ENCODE peak calls at places on chromosomes 6 and 20, in six cellular contexts. U is upper lobe of right lung, O is H9, N is heart left ventricle, F is MM.1S, A is osteoblast. D is an unnamed sample. For H3K4me1, the result is how much of the 10 kb centered on the place peaks cover.

GRCh38 chr6:28719275-28719940 is 193.7 kb downstream of the GPX5 start:
- DNase-seq in U (no peak), O (peak), N (no peak), F (no peak), A (no peak), D (no peak)

GRCh38 chr20:60630609-60631008 is 621.5 kb upstream of the CDH4 start:
- DNase-seq in U (no peak), O (no peak), N (no peak), F (no peak), A (peak), D (no peak)

GRCh38 chr6:152534541-152534940 is 102.6 kb downstream of the SYNE1 start:
- DNase-seq in U (no peak), O (no peak), N (no peak), F (no peak), A (no peak), D (no peak)

GRCh38 chr6:146990821-146991798 is 213.1 kb upstream of the STXBP5 start:
- DNase-seq in U (no peak), O (no peak), N (no peak), F (no peak), A (no peak), D (no peak)

GRCh38 chr6:26205161-26205624 is 118.0 kb downstream of the HFE start:
- DNase-seq in U (peak), O (peak), N (peak), F (peak), A (peak), D (peak)

GRCh38 chr20:6765469-6766058 is 1.9 kb upstream of the BMP2 start:
- DNase-seq in U (no peak), O (no peak), N (no peak), F (peak), A (peak), D (no peak)

GRCh38 chr6:87756858-87757257 is 54.8 kb upstream of the AKIRIN2 start:
- DNase-seq in U (no peak), O (no peak), N (no peak), F (peak), A (peak), D (no peak)

GRCh38 chr6:41826343-41827043 is 39.0 kb downstream of the TOMM6 start:
- DNase-seq in U (no peak), O (no peak), N (no peak), F (no peak), A (no peak), D (no peak)

GRCh38 chr6:90537723-90538407 is 49.0 kb downstream of the MAP3K7 start:
- DNase-seq in U (no peak), O (no peak), N (no peak), F (no peak), A (no peak), D (no peak)

GRCh38 chr6:136437246-136437645 is 113.0 kb downstream of the MAP7 start:
- DNase-seq in U (no peak), O (no peak), N (no peak), F (no peak), A (no peak), D (no peak)

GRCh38 chr6:358432-358831 is 33.1 kb upstream of the IRF4 start:
- DNase-seq in U (peak), O (no peak), N (no peak), F (no peak), A (no peak), D (no peak)

GRCh38 chr6:36598739-36599318 is 4.7 kb downstream of the SRSF3 start:
- DNase-seq in U (peak), O (no peak), N (no peak), F (no peak), A (peak), D (no peak)

GRCh38 chr6:158256746-158257424 is 55.4 kb upstream of the TULP4 start:
- DNase-seq in U (no peak), O (no peak), N (no peak), F (no peak), A (no peak), D (no peak)

GRCh38 chr6:142850653-142851434 is 94.1 kb downstream of the HIVEP2 start:
- DNase-seq in U (no peak), O (no peak), N (no peak), F (no peak), A (peak), D (no peak)

GRCh38 chr6:106069478-106069877 is 16.7 kb upstream of the PRDM1 start:
- DNase-seq in U (no peak), O (no peak), N (no peak), F (no peak), A (no peak), D (no peak)

GRCh38 chr20:14142171-14142570 is 146.9 kb downstream of the MACROD2 start:
- DNase-seq in U (no peak), O (peak), N (peak), F (peak), A (peak), D (no peak)

GRCh38 chr6:32853541-32854375 is at the start of the genes PSMB9 and TAP1:
- DNase-seq in U (peak), O (peak), N (peak), F (peak), A (peak), D (peak)

GRCh38 chr6:117432273-117432672 is 6.5 kb upstream of the ROS1 start:
- DNase-seq in U (no peak), O (no peak), N (no peak), F (no peak), A (no peak), D (no peak)

GRCh38 chr20:23320317-23320716 is 30.3 kb upstream of the NXT1 start:
- DNase-seq in U (no peak), O (no peak), N (no peak), F (no peak), A (peak), D (no peak)

GRCh38 chr6:3196770-3197169 is 30.7 kb downstream of the TUBB2B start:
- DNase-seq in U (no peak), O (no peak), N (no peak), F (no peak), A (no peak), D (no peak)

GRCh38 chr20:9609892-9610502 is 95.6 kb downstream of the LAMP5 start:
- DNase-seq in U (no peak), O (peak), N (peak), F (peak), A (peak), D (no peak)

GRCh38 chr6:105794870-105795269 is 291.3 kb upstream of the PRDM1 start:
- DNase-seq in U (no peak), O (no peak), N (no peak), F (no peak), A (no peak), D (no peak)

GRCh38 chr20:60255426-60255825 is 297.2 kb downstream of the CDH26 start:
- DNase-seq in U (no peak), O (no peak), N (no peak), F (peak), A (no peak), D (no peak)

GRCh38 chr20:9454781-9455180 is 59.6 kb upstream of the LAMP5 start:
- DNase-seq in U (no peak), O (no peak), N (no peak), F (no peak), A (peak), D (no peak)

GRCh38 chr6:169221264-169221663 is 32.4 kb downstream of the THBS2 start:
- DNase-seq in U (no peak), O (no peak), N (no peak), F (no peak), A (peak), D (no peak)

GRCh38 chr20:1332749-1333300 is 3.9 kb upstream of the SDCBP2 start:
- DNase-seq in U (no peak), O (no peak), N (peak), F (no peak), A (no peak), D (no peak)

GRCh38 chr6:3026811-3027626 is 27.3 kb downstream of the NQO2 start:
- DNase-seq in U (no peak), O (no peak), N (no peak), F (peak), A (peak), D (no peak)

GRCh38 chr6:138981416-138981815 is 6.6 kb downstream of the REPS1 start:
- DNase-seq in U (no peak), O (no peak), N (no peak), F (no peak), A (no peak), D (no peak)

GRCh38 chr6:11346516-11346915 is 114.0 kb upstream of the NEDD9 start:
- DNase-seq in U (no peak), O (no peak), N (no peak), F (no peak), A (no peak), D (no peak)

GRCh38 chr6:111805511-111806181 is 67.6 kb downstream of the FYN start:
- DNase-seq in U (no peak), O (no peak), N (no peak), F (no peak), A (no peak), D (no peak)
- H3K4me1 ChIP-seq in U (under half), O (under half), N (under half), F (under half), A (under half), D (under half)

GRCh38 chr6:15260099-15260821 is 14.4 kb downstream of the JARID2 start:
- DNase-seq in U (no peak), O (no peak), N (no peak), F (no peak), A (no peak), D (no peak)
- H3K4me1 ChIP-seq in U (under half), O (under half), N (under half), F (half or more), A (half or more), D (half or more)

DNA sequence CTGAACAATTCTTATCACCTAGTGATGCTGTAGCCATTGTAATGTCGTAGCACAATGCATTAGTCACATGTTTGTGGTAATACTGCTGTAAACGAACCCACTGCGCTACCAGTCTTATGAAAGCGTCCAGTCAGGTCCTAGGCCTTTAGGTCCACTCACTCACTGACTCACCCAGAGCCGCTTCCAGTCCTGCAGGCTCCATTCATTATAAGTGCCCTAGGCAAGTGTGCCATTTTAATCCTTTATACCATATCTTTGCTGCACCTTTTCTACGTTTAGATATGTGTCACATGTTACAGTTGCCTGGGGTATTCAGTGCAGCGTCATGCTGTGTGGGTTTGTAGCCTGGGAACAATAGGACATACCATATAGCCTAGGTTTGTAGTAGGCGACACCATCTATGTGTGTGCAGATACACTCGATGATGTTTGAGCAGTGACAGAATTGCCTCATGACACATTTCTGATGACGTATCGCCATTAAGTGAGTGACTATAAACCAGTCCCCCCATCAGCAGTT is 15.4 kb downstream of the IGF2R start:
- DNase-seq in U (no peak), O (no peak), N (no peak), F (no peak), A (no peak), D (no peak)
- H3K4me1 ChIP-seq in U (half or more), O (under half), N (under half), F (under half), A (half or more), D (half or more)

GRCh38 chr20:46936415-46937139 is 41.9 kb downstream of the EYA2 start:
- DNase-seq in U (no peak), O (no peak), N (no peak), F (no peak), A (no peak), D (no peak)

GRCh38 chr20:46934746-46935283 is 40.2 kb downstream of the EYA2 start:
- DNase-seq in U (no peak), O (no peak), N (no peak), F (no peak), A (peak), D (no peak)

GRCh38 chr20:46937140-46937523 is 42.5 kb downstream of the EYA2 start:
- DNase-seq in U (no peak), O (no peak), N (no peak), F (no peak), A (no peak), D (no peak)

GRCh38 chr20:46937827-46938226 is 43.2 kb downstream of the EYA2 start:
- DNase-seq in U (no peak), O (no peak), N (no peak), F (no peak), A (no peak), D (no peak)

GRCh38 chr20:46935394-46936017 is 40.9 kb downstream of the EYA2 start:
- DNase-seq in U (no peak), O (no peak), N (no peak), F (no peak), A (no peak), D (no peak)
- H3K4me1 ChIP-seq in U (under half), O (under half), N (under half), F (under half), A (under half), D (under half)

GRCh38 chr20:11249239-11249638 is 575.4 kb upstream of the JAG1 start:
- DNase-seq in U (no peak), O (no peak), N (no peak), F (no peak), A (no peak), D (no peak)
- H3K4me1 ChIP-seq in U (under half), O (under half), N (under half), F (under half), A (under half), D (under half)

GRCh38 chr20:44559302-44559701 is 23.1 kb upstream of the PKIG start:
- DNase-seq in U (no peak), O (no peak), N (no peak), F (no peak), A (no peak), D (no peak)
- H3K4me1 ChIP-seq in U (under half), O (under half), N (under half), F (under half), A (under half), D (under half)

DNA sequence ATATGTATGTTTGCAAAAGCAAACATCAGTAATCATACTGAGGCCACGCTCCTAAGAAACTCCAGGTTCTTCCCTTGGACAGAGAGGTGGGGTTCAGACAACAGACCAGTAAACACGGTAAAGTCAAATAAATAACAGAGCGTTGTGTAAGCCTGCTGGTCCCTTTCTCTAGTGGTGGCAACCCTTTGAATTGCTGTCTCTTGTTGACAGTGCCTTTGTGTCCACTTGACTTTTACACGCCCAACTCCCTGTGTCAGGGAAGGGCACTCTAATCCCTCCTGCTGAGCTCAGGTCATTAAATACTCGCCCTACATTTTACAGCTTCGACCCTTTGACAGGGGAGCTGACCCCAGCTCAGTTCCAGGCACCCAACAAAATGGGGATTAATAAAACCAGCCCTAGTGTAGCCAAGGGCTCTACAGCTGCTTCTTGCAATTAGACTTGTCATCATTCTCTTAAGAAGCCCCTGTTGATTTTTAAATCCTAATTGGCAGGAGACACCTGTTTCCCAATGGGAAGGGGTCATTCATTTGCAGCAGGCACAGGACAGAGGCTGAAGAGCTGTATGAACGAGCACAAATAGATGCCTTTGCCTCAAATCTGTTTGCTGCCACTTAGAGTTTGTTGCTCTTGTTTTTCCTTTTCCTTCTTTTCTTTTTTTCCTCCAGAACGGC is 308.2 kb downstream of the EYA4 start:
- DNase-seq in U (no peak), O (no peak), N (no peak), F (no peak), A (no peak), D (no peak)
- H3K4me1 ChIP-seq in U (under half), O (under half), N (under half), F (under half), A (under half), D (under half)